ENCODE peak calls at places on chromosomes 5 and 9, in six cellular contexts. K is MM.1S, X is progenitor cell of endocrine pancreas, J is fibroblast of lung, F is cardiac fibroblast, I is AG09319. N is an unnamed sample.

GRCh38 chr5:135615581-135616260 is 36.9 kb upstream of the CXCL14 start:
- DNase-seq in K (no peak), X (no peak), J (no peak), F (peak), I (no peak), N (no peak)

GRCh38 chr5:110086658-110087388 is 397.1 kb downstream of the MAN2A1 start:
- DNase-seq in K (no peak), X (no peak), J (peak), F (peak), I (peak), N (no peak)

GRCh38 chr9:126095546-126096190 is 231.0 kb upstream of the MVB12B start:
- DNase-seq in K (no peak), X (no peak), J (no peak), F (no peak), I (no peak), N (no peak)

GRCh38 chr5:41334758-41335157 is 121.4 kb upstream of the C6 start:
- DNase-seq in K (no peak), X (no peak), J (peak), F (peak), I (no peak), N (no peak)

GRCh38 chr9:70654144-70654543 is 239.7 kb upstream of the KLF9 start:
- DNase-seq in K (no peak), X (no peak), J (no peak), F (no peak), I (no peak), N (no peak)

GRCh38 chr5:66757219-66757833 is 161.1 kb downstream of the MAST4 start:
- DNase-seq in K (peak), X (no peak), J (peak), F (peak), I (peak), N (peak)

GRCh38 chr5:135007749-135008363 is 26.2 kb downstream of the PITX1 start:
- DNase-seq in K (no peak), X (no peak), J (no peak), F (no peak), I (no peak), N (no peak)

GRCh38 chr9:87157366-87158031 is 210.2 kb upstream of the GAS1 start:
- DNase-seq in K (no peak), X (no peak), J (no peak), F (no peak), I (no peak), N (no peak)

GRCh38 chr5:76084496-76085285 is 1.5 kb downstream of the SV2C start:
- DNase-seq in K (peak), X (peak), J (no peak), F (peak), I (no peak), N (no peak)

GRCh38 chr5:173452098-173452497 is 123.9 kb upstream of the STC2 start:
- DNase-seq in K (no peak), X (no peak), J (peak), F (peak), I (no peak), N (no peak)

GRCh38 chr5:158824167-158824882 is 275.4 kb downstream of the EBF1 start:
- DNase-seq in K (no peak), X (no peak), J (no peak), F (no peak), I (no peak), N (no peak)

GRCh38 chr5:177474845-177475562 is 1.6 kb upstream of the DBN1 start:
- DNase-seq in K (no peak), X (no peak), J (no peak), F (no peak), I (no peak), N (no peak)

GRCh38 chr5:149149942-149150341 is 8.6 kb downstream of the ABLIM3 start:
- DNase-seq in K (no peak), X (no peak), J (no peak), F (no peak), I (no peak), N (no peak)

GRCh38 chr9:98092633-98092971 is 26.4 kb downstream of the TRIM14 start:
- DNase-seq in K (no peak), X (no peak), J (no peak), F (no peak), I (no peak), N (no peak)

GRCh38 chr9:133935328-133936040 is 56.6 kb downstream of the VAV2 start:
- DNase-seq in K (no peak), X (no peak), J (peak), F (peak), I (no peak), N (no peak)

GRCh38 chr9:91360551-91361293 is 996 bp downstream of the AUH start:
- DNase-seq in K (no peak), X (no peak), J (peak), F (no peak), I (no peak), N (no peak)

GRCh38 chr9:12695474-12695873 is 2.3 kb downstream of the TYRP1 start:
- DNase-seq in K (no peak), X (no peak), J (no peak), F (peak), I (no peak), N (no peak)

GRCh38 chr9:82170079-82170662 is 181.6 kb downstream of the SPATA31D1 start:
- DNase-seq in K (peak), X (no peak), J (no peak), F (no peak), I (no peak), N (no peak)

GRCh38 chr5:154276932-154277331 is 86.4 kb downstream of the GALNT10 start:
- DNase-seq in K (peak), X (no peak), J (peak), F (peak), I (peak), N (no peak)

GRCh38 chr5:111929892-111930291 is 172.9 kb upstream of the NREP start:
- DNase-seq in K (no peak), X (no peak), J (peak), F (peak), I (peak), N (no peak)

GRCh38 chr9:21415492-21416267 is 6.8 kb downstream of the IFNA8 start:
- DNase-seq in K (no peak), X (no peak), J (no peak), F (peak), I (no peak), N (no peak)

GRCh38 chr5:15501057-15501791 is 1.2 kb downstream of the FBXL7 start:
- DNase-seq in K (peak), X (peak), J (peak), F (peak), I (no peak), N (peak)

GRCh38 chr5:10555134-10555733 is 8.6 kb upstream of the ANKRD33B start:
- DNase-seq in K (no peak), X (no peak), J (peak), F (peak), I (no peak), N (no peak)

GRCh38 chr5:170293273-170293672 is 4.3 kb downstream of the LCP2 start:
- DNase-seq in K (no peak), X (no peak), J (no peak), F (no peak), I (no peak), N (no peak)

GRCh38 chr9:1098551-1098950 is 48.4 kb downstream of the DMRT2 start:
- DNase-seq in K (no peak), X (no peak), J (no peak), F (no peak), I (no peak), N (no peak)

GRCh38 chr9:35811364-35812024 is 568 bp downstream of the SPAG8 start:
- DNase-seq in K (no peak), X (no peak), J (no peak), F (peak), I (no peak), N (no peak)

GRCh38 chr5:165328856-165329255 is 1823.4 kb downstream of the MAT2B start:
- DNase-seq in K (no peak), X (no peak), J (peak), F (no peak), I (no peak), N (no peak)

GRCh38 chr9:115262477-115262876 is 144.5 kb upstream of the TNC start:
- DNase-seq in K (peak), X (no peak), J (peak), F (peak), I (peak), N (no peak)

GRCh38 chr5:121503111-121503840 is 348.4 kb upstream of the FTMT start:
- DNase-seq in K (peak), X (no peak), J (peak), F (no peak), I (peak), N (peak)

GRCh38 chr9:130732131-130732530 is 38.6 kb downstream of the EXOSC2 start:
- DNase-seq in K (no peak), X (no peak), J (peak), F (peak), I (no peak), N (no peak)

GRCh38 chr9:19229725-19230355 is 653 bp upstream of the DENND4C start:
- DNase-seq in K (peak), X (peak), J (no peak), F (peak), I (no peak), N (peak)

GRCh38 chr9:119005162-119005561 is 364.1 kb downstream of the BRINP1 start:
- DNase-seq in K (no peak), X (no peak), J (no peak), F (no peak), I (no peak), N (no peak)

GRCh38 chr9:2215941-2216441 is 200.8 kb downstream of the SMARCA2 start:
- DNase-seq in K (no peak), X (no peak), J (no peak), F (no peak), I (no peak), N (no peak)

GRCh38 chr5:80672140-80672736 is 17.5 kb upstream of the DHFR start:
- DNase-seq in K (peak), X (peak), J (peak), F (peak), I (peak), N (peak)

GRCh38 chr5:150637245-150638052 is 3.0 kb upstream of the SYNPO start:
- DNase-seq in K (no peak), X (peak), J (peak), F (peak), I (peak), N (no peak)

GRCh38 chr5:153498516-153498915 is 8.0 kb downstream of the GRIA1 start:
- DNase-seq in K (no peak), X (no peak), J (peak), F (peak), I (no peak), N (no peak)

GRCh38 chr5:23132231-23132630 is 279.1 kb upstream of the CDH12 start:
- DNase-seq in K (no peak), X (no peak), J (no peak), F (no peak), I (no peak), N (no peak)

GRCh38 chr9:21817176-21817575 is 14.7 kb downstream of the MTAP start:
- DNase-seq in K (no peak), X (no peak), J (peak), F (peak), I (peak), N (no peak)

GRCh38 chr5:55993013-55993412 is 1.8 kb downstream of the IL6ST start:
- DNase-seq in K (peak), X (no peak), J (peak), F (peak), I (no peak), N (no peak)

GRCh38 chr5:55994502-55994997 is at the start of gene IL6ST:
- DNase-seq in K (no peak), X (no peak), J (peak), F (peak), I (no peak), N (no peak)

GRCh38 chr5:55993628-55994501 is 898 bp downstream of the IL6ST start:
- DNase-seq in K (peak), X (no peak), J (peak), F (peak), I (no peak), N (no peak)

GRCh38 chr5:55989860-55990259 is 4.9 kb downstream of the IL6ST start:
- DNase-seq in K (peak), X (no peak), J (no peak), F (no peak), I (no peak), N (no peak)

GRCh38 chr5:55991768-55992486 is 2.8 kb downstream of the IL6ST start:
- DNase-seq in K (peak), X (no peak), J (no peak), F (peak), I (no peak), N (no peak)
- TF ChIP-seq CTCF in K (no peak), X (no peak), J (no peak), F (no peak), I (no peak), N (no peak)

GRCh38 chr5:68055686-68056085 is 159.9 kb upstream of the PIK3R1 start:
- DNase-seq in K (no peak), X (no peak), J (no peak), F (no peak), I (no peak), N (no peak)
- TF ChIP-seq CTCF in K (peak), X (peak), J (no peak), F (no peak), I (no peak), N (peak)

GRCh38 chr5:114447084-114447773 is 85.4 kb downstream of the KCNN2 start:
- DNase-seq in K (peak), X (no peak), J (peak), F (peak), I (no peak), N (no peak)
- TF ChIP-seq CTCF in K (peak), X (peak), J (peak), F (peak), I (no peak), N (peak)

DNA sequence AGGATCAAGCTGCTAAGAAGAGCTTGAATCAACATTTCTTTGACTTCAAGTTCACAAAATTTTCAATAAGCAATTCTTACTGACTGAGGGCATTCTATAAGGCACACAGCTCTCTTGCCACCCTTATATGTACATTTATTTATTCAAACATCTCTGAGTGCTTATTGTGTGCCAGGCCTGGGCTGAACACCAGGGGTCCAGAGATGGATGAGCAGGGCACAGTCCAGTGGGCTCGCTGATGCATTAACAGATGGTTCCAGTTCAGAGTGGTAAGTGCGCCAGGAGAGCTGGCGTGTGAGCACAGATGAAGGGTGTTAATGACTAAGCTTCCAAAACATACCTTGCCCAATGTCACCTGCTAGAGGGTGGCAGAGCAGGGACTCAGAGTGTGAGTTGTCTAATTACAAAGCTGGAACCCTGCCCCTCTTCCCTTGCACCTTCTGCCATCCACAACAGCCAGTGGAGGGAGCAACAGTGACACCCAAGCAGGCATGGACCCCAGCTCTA is 24.6 kb downstream of the ALG2 start:
- DNase-seq in K (no peak), X (no peak), J (no peak), F (no peak), I (no peak), N (no peak)
- TF ChIP-seq CTCF in K (no peak), X (no peak), J (no peak), F (no peak), I (no peak), N (no peak)

GRCh38 chr9:5800969-5801738 is 31.8 kb downstream of the ERMP1 start:
- DNase-seq in K (peak), X (no peak), J (no peak), F (peak), I (no peak), N (no peak)
- TF ChIP-seq CTCF in K (no peak), X (no peak), J (no peak), F (no peak), I (no peak), N (no peak)

DNA sequence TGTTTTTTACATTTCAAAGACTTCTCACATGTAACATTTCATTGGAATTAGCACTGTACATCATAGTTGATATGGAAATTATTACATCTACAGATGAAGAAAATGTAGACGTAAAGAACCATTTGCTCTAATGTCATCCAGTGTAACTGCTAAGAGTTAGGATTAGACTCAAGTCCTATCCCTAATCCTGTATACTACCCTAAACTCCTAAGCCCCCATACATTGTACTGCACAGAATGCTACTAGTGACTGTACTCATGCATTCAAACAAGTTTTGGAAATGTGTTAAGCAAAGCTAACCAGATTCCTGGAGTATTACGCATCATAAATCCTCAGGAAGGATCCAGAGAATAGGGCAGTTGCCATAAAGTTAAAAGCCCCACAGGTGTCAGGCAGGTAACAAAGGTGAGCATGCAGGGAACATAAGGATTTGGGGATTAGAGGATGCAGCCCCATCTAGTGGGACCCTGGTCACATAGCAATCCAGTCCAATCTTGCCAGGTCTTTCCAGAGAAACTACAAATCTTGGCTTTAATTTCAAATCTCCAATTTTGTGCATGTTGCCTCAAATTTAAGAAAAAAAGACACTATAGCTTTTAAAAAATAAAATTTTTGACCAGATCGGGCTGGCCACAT is 32.0 kb downstream of the HAVCR1 start:
- DNase-seq in K (peak), X (no peak), J (no peak), F (no peak), I (no peak), N (no peak)
- TF ChIP-seq CTCF in K (peak), X (peak), J (no peak), F (no peak), I (peak), N (peak)

GRCh38 chr5:54969856-54970828 is 15.3 kb downstream of the ESM1 start:
- DNase-seq in K (no peak), X (no peak), J (no peak), F (no peak), I (no peak), N (no peak)
- TF ChIP-seq CTCF in K (no peak), X (no peak), J (no peak), F (no peak), I (no peak), N (no peak)